ENCODE peak calls at places on chromosome 12, in five cellular contexts. C is GM23248, S is AML-193, U is PC-9, O is natural killer cell. G is an unnamed sample.

GRCh38 chr12:131007794-131008460 is 54.2 kb downstream of the ADGRD1 start:
- DNase-seq in C (no peak), S (no peak), U (no peak), O (no peak), G (no peak)

GRCh38 chr12:401235-402126 is at the start of gene CCDC77:
- DNase-seq in C (peak), S (no peak), U (peak), O (peak), G (no peak)

GRCh38 chr12:105861232-105861631 is 277.5 kb downstream of the NUAK1 start:
- DNase-seq in C (no peak), S (no peak), U (no peak), O (no peak), G (no peak)

GRCh38 chr12:4268549-4269181 is 4.9 kb upstream of the CCND2 start:
- DNase-seq in C (peak), S (no peak), U (no peak), O (peak), G (peak)

GRCh38 chr12:27272375-27273028 is 28.4 kb downstream of the STK38L start:
- DNase-seq in C (no peak), S (no peak), U (peak), O (no peak), G (no peak)

GRCh38 chr12:129821964-129822363 is 81.9 kb downstream of the TMEM132D start:
- DNase-seq in C (no peak), S (no peak), U (no peak), O (no peak), G (no peak)

GRCh38 chr12:106428379-106428778 is 70.8 kb downstream of the POLR3B start:
- DNase-seq in C (no peak), S (no peak), U (no peak), O (no peak), G (no peak)

GRCh38 chr12:45726594-45727300 is 2.8 kb upstream of the ARID2 start:
- DNase-seq in C (peak), S (no peak), U (peak), O (peak), G (peak)

GRCh38 chr12:110015132-110015531 is 15.9 kb downstream of the ANKRD13A start:
- DNase-seq in C (no peak), S (peak), U (no peak), O (no peak), G (no peak)

GRCh38 chr12:52681551-52682380 is 1.6 kb upstream of the KRT1 start:
- DNase-seq in C (no peak), S (no peak), U (no peak), O (no peak), G (no peak)

GRCh38 chr12:108214486-108214885 is 85.4 kb downstream of the WSCD2 start:
- DNase-seq in C (peak), S (peak), U (peak), O (peak), G (peak)

GRCh38 chr12:52055781-52056711 is 4.8 kb downstream of the NR4A1 start:
- DNase-seq in C (no peak), S (no peak), U (no peak), O (no peak), G (no peak)

GRCh38 chr12:110862331-110862730 is 15.5 kb downstream of the CCDC63 start:
- DNase-seq in C (no peak), S (no peak), U (no peak), O (no peak), G (no peak)

GRCh38 chr12:47954467-47955045 is 8.8 kb upstream of the TMEM106C start:
- DNase-seq in C (no peak), S (no peak), U (peak), O (no peak), G (no peak)

GRCh38 chr12:77152623-77153193 is 87.3 kb upstream of the E2F7 start:
- DNase-seq in C (peak), S (peak), U (no peak), O (no peak), G (peak)

GRCh38 chr12:65667932-65668331 is 156.4 kb upstream of the HMGA2 start:
- DNase-seq in C (no peak), S (no peak), U (no peak), O (no peak), G (no peak)

GRCh38 chr12:4744709-4745108 is 24.5 kb downstream of the GALNT8 start:
- DNase-seq in C (no peak), S (no peak), U (no peak), O (no peak), G (no peak)

GRCh38 chr12:82414926-82415325 is 56.6 kb downstream of the METTL25 start:
- DNase-seq in C (peak), S (no peak), U (no peak), O (no peak), G (no peak)

GRCh38 chr12:10641735-10642500 is 28.5 kb upstream of the MAGOHB start:
- DNase-seq in C (peak), S (no peak), U (peak), O (no peak), G (no peak)

GRCh38 chr12:104958946-104959841 is 1.1 kb upstream of the SLC41A2 start:
- DNase-seq in C (peak), S (no peak), U (peak), O (no peak), G (peak)

GRCh38 chr12:40768125-40768864 is 76.1 kb downstream of the CNTN1 start:
- DNase-seq in C (no peak), S (no peak), U (no peak), O (no peak), G (no peak)

GRCh38 chr12:89470741-89471504 is 53.7 kb downstream of the GALNT4 start:
- DNase-seq in C (peak), S (peak), U (no peak), O (no peak), G (peak)

GRCh38 chr12:46268349-46268616 is 560 bp downstream of the SLC38A1 start:
- DNase-seq in C (peak), S (no peak), U (no peak), O (no peak), G (no peak)

GRCh38 chr12:77724367-77724957 is 106.2 kb upstream of the NAV3 start:
- DNase-seq in C (peak), S (peak), U (no peak), O (no peak), G (peak)

GRCh38 chr12:44774815-44775411 is 101.2 kb downstream of the NELL2 start:
- DNase-seq in C (peak), S (no peak), U (peak), O (peak), G (peak)

GRCh38 chr12:124510301-124510970 is 57.0 kb downstream of the NCOR2 start:
- DNase-seq in C (no peak), S (no peak), U (no peak), O (no peak), G (peak)

GRCh38 chr12:3036901-3037600 is 40.1 kb upstream of the TSPAN9 start:
- DNase-seq in C (no peak), S (no peak), U (no peak), O (no peak), G (no peak)